ENCODE peak calls at places on chromosomes 3 and 15, in six cellular contexts. A, E, U, L, H and W are unnamed samples.

GRCh38 chr3:32956750-32957570 is 5.5 kb downstream of the CCR4 start:
- ATAC-seq in A (no peak), E (no peak), U (no peak), L (no peak), H (no peak), W (no peak)

GRCh38 chr3:184687363-184688049 is 24.4 kb downstream of the MAGEF1 start:
- ATAC-seq in A (no peak), E (peak; percentile 30), U (peak; percentile 48), L (no peak), H (peak; percentile 61), W (peak; percentile 63)

GRCh38 chr15:85475711-85476110 is 95.3 kb downstream of the AKAP13 start:
- ATAC-seq in A (no peak), E (no peak), U (no peak), L (no peak), H (no peak), W (no peak)

GRCh38 chr15:53534105-53534839 is 225.2 kb downstream of the WDR72 start:
- ATAC-seq in A (no peak), E (no peak), U (no peak), L (no peak), H (no peak), W (no peak)

GRCh38 chr3:40720351-40720750 is 195.6 kb downstream of the ZNF621 start:
- ATAC-seq in A (no peak), E (no peak), U (no peak), L (no peak), H (no peak), W (no peak)

GRCh38 chr3:37700849-37701248 is 160.8 kb upstream of the CTDSPL start:
- ATAC-seq in A (no peak), E (no peak), U (no peak), L (no peak), H (no peak), W (no peak)

GRCh38 chr3:196793224-196793623 is 53.6 kb downstream of the PAK2 start:
- ATAC-seq in A (no peak), E (no peak), U (no peak), L (no peak), H (no peak), W (no peak)

GRCh38 chr3:45978348-45978747 is 17.3 kb downstream of the FYCO1 start:
- ATAC-seq in A (peak; percentile 62), E (peak; percentile 17), U (no peak), L (no peak), H (no peak), W (no peak)

GRCh38 chr3:56294316-56294715 is 174.0 kb downstream of the ERC2 start:
- ATAC-seq in A (no peak), E (no peak), U (no peak), L (no peak), H (no peak), W (no peak)